ENCODE peak calls at places on chromosomes 3 and 15, in four cellular contexts. One of them, this sample, is unnamed.
A peak's percentile ranks its signal among the peaks of the same experiment; 100 is the strongest.

GRCh38 chr3:56323986-56324420 is 144.3 kb downstream of the ERC2 start:
- DNase-seq in coronary artery: no peak
- DNase-seq in AG10803: peak; percentile 69
- DNase-seq in fibroblast of the aortic adventitia: peak; percentile 90
- DNase-seq in this sample: peak; percentile 91

GRCh38 chr3:174116421-174116820 is 718.9 kb downstream of the NLGN1 start:
- DNase-seq in coronary artery: no peak
- DNase-seq in AG10803: no peak
- DNase-seq in fibroblast of the aortic adventitia: no peak
- DNase-seq in this sample: peak; percentile 6

GRCh38 chr3:98593046-98593936 is at the start of gene CPOX:
- DNase-seq in coronary artery: peak; percentile 85
- DNase-seq in fibroblast of the aortic adventitia: peak; percentile 95
- DNase-seq in AG10803: peak; percentile 79
- DNase-seq in this sample: peak; percentile 91

GRCh38 chr3:149015383-149015782 is 24.0 kb downstream of the GYG1 start:
- DNase-seq in fibroblast of the aortic adventitia: peak; percentile 15
- DNase-seq in coronary artery: no peak
- DNase-seq in AG10803: peak; percentile 36
- DNase-seq in this sample: no peak

GRCh38 chr3:156297582-156297981 is 177.2 kb downstream of the KCNAB1 start:
- DNase-seq in coronary artery: no peak
- DNase-seq in AG10803: no peak
- DNase-seq in fibroblast of the aortic adventitia: no peak
- DNase-seq in this sample: no peak

GRCh38 chr3:105868450-105868744 is 415 bp downstream of the CBLB start:
- DNase-seq in fibroblast of the aortic adventitia: peak; percentile 43
- DNase-seq in AG10803: peak; percentile 49
- DNase-seq in coronary artery: peak; percentile 85
- DNase-seq in this sample: peak; percentile 61

GRCh38 chr15:91694829-91695205 is 158.7 kb upstream of the SLCO3A1 start:
- DNase-seq in fibroblast of the aortic adventitia: peak; percentile 80
- DNase-seq in coronary artery: no peak
- DNase-seq in AG10803: peak; percentile 69
- DNase-seq in this sample: peak; percentile 78

GRCh38 chr3:189361103-189361835 is 189.5 kb downstream of the TPRG1 start:
- DNase-seq in fibroblast of the aortic adventitia: peak; percentile 57
- DNase-seq in coronary artery: no peak
- DNase-seq in AG10803: peak; percentile 33
- DNase-seq in this sample: no peak

GRCh38 chr15:41870689-41871081 is 23.2 kb downstream of the SPTBN5 start:
- DNase-seq in AG10803: no peak
- DNase-seq in fibroblast of the aortic adventitia: peak; percentile 34
- DNase-seq in coronary artery: no peak
- DNase-seq in this sample: peak; percentile 60

GRCh38 chr3:52754373-52754772 is 16.4 kb downstream of the NEK4 start:
- DNase-seq in fibroblast of the aortic adventitia: no peak
- DNase-seq in coronary artery: no peak
- DNase-seq in AG10803: no peak
- DNase-seq in this sample: no peak

GRCh38 chr15:75140080-75140879 is 61.4 kb upstream of the C15orf39 start:
- DNase-seq in coronary artery: no peak
- DNase-seq in fibroblast of the aortic adventitia: no peak
- DNase-seq in AG10803: no peak
- DNase-seq in this sample: no peak

GRCh38 chr15:90062023-90062728 is 40.1 kb downstream of the IDH2 start:
- DNase-seq in coronary artery: no peak
- DNase-seq in AG10803: no peak
- DNase-seq in fibroblast of the aortic adventitia: no peak
- DNase-seq in this sample: peak; percentile 29

GRCh38 chr15:74144153-74144775 is 13.9 kb downstream of the ISLR2 start:
- DNase-seq in coronary artery: no peak
- DNase-seq in fibroblast of the aortic adventitia: no peak
- DNase-seq in AG10803: no peak
- DNase-seq in this sample: no peak

GRCh38 chr3:55819005-55819404 is 331.9 kb upstream of the WNT5A start:
- DNase-seq in coronary artery: no peak
- DNase-seq in fibroblast of the aortic adventitia: no peak
- DNase-seq in AG10803: no peak
- DNase-seq in this sample: no peak

GRCh38 chr15:55277116-55277564 is 12.5 kb downstream of the RAB27A start:
- DNase-seq in coronary artery: no peak
- DNase-seq in fibroblast of the aortic adventitia: no peak
- DNase-seq in AG10803: no peak
- DNase-seq in this sample: peak; percentile 33

GRCh38 chr15:39393575-39394335 is 187.1 kb upstream of the THBS1 start:
- DNase-seq in AG10803: no peak
- DNase-seq in coronary artery: no peak
- DNase-seq in fibroblast of the aortic adventitia: no peak
- DNase-seq in this sample: no peak

GRCh38 chr15:87597346-87598052 is 659.0 kb downstream of the NTRK3 start:
- DNase-seq in coronary artery: no peak
- DNase-seq in fibroblast of the aortic adventitia: peak; percentile 47
- DNase-seq in AG10803: no peak
- DNase-seq in this sample: peak; percentile 22

GRCh38 chr3:139533781-139534443 is 5.6 kb downstream of the RBP1 start:
- DNase-seq in AG10803: peak; percentile 9
- DNase-seq in fibroblast of the aortic adventitia: peak; percentile 72
- DNase-seq in coronary artery: no peak
- DNase-seq in this sample: peak; percentile 27

GRCh38 chr15:31975446-31976229 is 54.7 kb upstream of the CHRNA7 start:
- DNase-seq in fibroblast of the aortic adventitia: no peak
- DNase-seq in AG10803: peak; percentile 6
- DNase-seq in coronary artery: no peak
- DNase-seq in this sample: peak; percentile 2

GRCh38 chr3:24591661-24592555 is 97.3 kb upstream of the THRB start:
- DNase-seq in coronary artery: no peak
- DNase-seq in AG10803: peak; percentile 56
- DNase-seq in fibroblast of the aortic adventitia: no peak
- DNase-seq in this sample: no peak

GRCh38 chr15:59867436-59867835 is 136.7 kb upstream of the FOXB1 start:
- DNase-seq in fibroblast of the aortic adventitia: no peak
- DNase-seq in AG10803: no peak
- DNase-seq in coronary artery: no peak
- DNase-seq in this sample: no peak

GRCh38 chr3:187919018-187919417 is 173.8 kb upstream of the BCL6 start:
- DNase-seq in coronary artery: no peak
- DNase-seq in AG10803: no peak
- DNase-seq in fibroblast of the aortic adventitia: no peak
- DNase-seq in this sample: no peak

GRCh38 chr3:177875786-177876476 is 660.3 kb upstream of the KCNMB2 start:
- DNase-seq in AG10803: peak; percentile 81
- DNase-seq in fibroblast of the aortic adventitia: peak; percentile 34
- DNase-seq in coronary artery: no peak
- DNase-seq in this sample: no peak

GRCh38 chr15:69346112-69346511 is 47.4 kb downstream of the PAQR5 start:
- DNase-seq in AG10803: peak; percentile 47
- DNase-seq in fibroblast of the aortic adventitia: peak; percentile 11
- DNase-seq in coronary artery: no peak
- DNase-seq in this sample: peak; percentile 21

GRCh38 chr3:64898941-64899340 is 211.1 kb upstream of the ADAMTS9 start:
- DNase-seq in fibroblast of the aortic adventitia: no peak
- DNase-seq in AG10803: no peak
- DNase-seq in coronary artery: no peak
- DNase-seq in this sample: no peak

GRCh38 chr3:136840252-136840651 is 21.3 kb downstream of the SLC35G2 start:
- DNase-seq in fibroblast of the aortic adventitia: no peak
- DNase-seq in coronary artery: no peak
- DNase-seq in AG10803: no peak
- DNase-seq in this sample: no peak

GRCh38 chr3:39962566-39962965 is 153.2 kb downstream of the MYRIP start:
- DNase-seq in coronary artery: no peak
- DNase-seq in fibroblast of the aortic adventitia: peak; percentile 82
- DNase-seq in AG10803: peak; percentile 63
- DNase-seq in this sample: peak; percentile 38

GRCh38 chr3:172152869-172153268 is 113.5 kb downstream of the FNDC3B start:
- DNase-seq in fibroblast of the aortic adventitia: no peak
- DNase-seq in coronary artery: no peak
- DNase-seq in AG10803: peak; percentile 55
- DNase-seq in this sample: peak; percentile 70

GRCh38 chr3:9172851-9173320 is 76.6 kb downstream of the SRGAP3 start:
- DNase-seq in AG10803: peak; percentile 10
- DNase-seq in coronary artery: no peak
- DNase-seq in fibroblast of the aortic adventitia: no peak
- DNase-seq in this sample: no peak

GRCh38 chr3:176352716-176353334 is 844.5 kb downstream of the TBL1XR1 start:
- DNase-seq in fibroblast of the aortic adventitia: no peak
- DNase-seq in coronary artery: no peak
- DNase-seq in AG10803: peak; percentile 0
- DNase-seq in this sample: no peak

GRCh38 chr3:137642831-137643230 is 121.3 kb upstream of the SOX14 start:
- DNase-seq in fibroblast of the aortic adventitia: no peak
- DNase-seq in AG10803: no peak
- DNase-seq in coronary artery: no peak
- DNase-seq in this sample: no peak

GRCh38 chr3:159828542-159828943 is 160.1 kb upstream of the IL12A start:
- DNase-seq in fibroblast of the aortic adventitia: peak; percentile 85
- DNase-seq in coronary artery: no peak
- DNase-seq in AG10803: peak; percentile 82
- DNase-seq in this sample: peak; percentile 79

GRCh38 chr15:35606345-35606744 is 60.4 kb upstream of the DPH6 start:
- DNase-seq in fibroblast of the aortic adventitia: no peak
- DNase-seq in AG10803: no peak
- DNase-seq in coronary artery: no peak
- DNase-seq in this sample: no peak

GRCh38 chr3:159987291-159987711 is 1.3 kb upstream of the IL12A start:
- DNase-seq in AG10803: peak; percentile 74
- DNase-seq in fibroblast of the aortic adventitia: peak; percentile 56
- DNase-seq in coronary artery: no peak
- DNase-seq in this sample: no peak

DNA sequence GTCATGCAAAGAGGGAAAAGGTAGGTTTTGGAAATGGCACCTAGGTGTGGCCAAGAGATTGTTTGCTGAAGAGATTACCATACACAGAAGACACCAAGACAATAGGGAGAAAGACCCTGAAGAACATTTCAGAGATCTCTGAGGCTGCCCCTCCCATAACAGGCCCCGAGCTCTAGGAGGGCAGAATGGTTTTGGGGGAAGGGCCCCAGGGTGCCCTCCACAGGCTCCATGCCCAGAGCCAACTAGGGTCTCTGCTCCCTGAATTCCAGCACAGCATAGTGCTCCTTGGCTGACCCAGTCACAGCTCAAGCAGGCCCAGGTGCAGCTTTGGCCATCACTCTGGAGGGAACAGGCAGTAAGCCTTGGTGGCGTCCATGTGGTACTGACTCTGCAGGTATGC is 163.9 kb downstream of the RAB11A start:
- DNase-seq in AG10803: no peak
- DNase-seq in fibroblast of the aortic adventitia: no peak
- DNase-seq in coronary artery: no peak
- DNase-seq in this sample: no peak
- H3K4me3 ChIP-seq in AG10803: no peak overlapping the region
- H3K4me3 ChIP-seq in fibroblast of the aortic adventitia: no peak overlapping the region
- H3K4me3 ChIP-seq in coronary artery: no peak overlapping the region
- H3K4me3 ChIP-seq in this sample: no peak overlapping the region

GRCh38 chr3:18872466-18872865 is 275.8 kb upstream of the KCNH8 start:
- DNase-seq in AG10803: no peak
- DNase-seq in fibroblast of the aortic adventitia: no peak
- DNase-seq in coronary artery: no peak
- DNase-seq in this sample: no peak
- TF ChIP-seq CTCF in AG10803: no peak
- TF ChIP-seq CTCF in fibroblast of the aortic adventitia: no peak
- TF ChIP-seq CTCF in coronary artery: no peak
- TF ChIP-seq CTCF in this sample: no peak

GRCh38 chr3:125394406-125394805 is 19.3 kb upstream of the ZNF148 start:
- DNase-seq in fibroblast of the aortic adventitia: no peak
- DNase-seq in coronary artery: no peak
- DNase-seq in AG10803: no peak
- DNase-seq in this sample: no peak
- H3K4me3 ChIP-seq in fibroblast of the aortic adventitia: no peak overlapping the region
- H3K4me3 ChIP-seq in coronary artery: no peak overlapping the region
- H3K4me3 ChIP-seq in AG10803: no peak overlapping the region
- H3K4me3 ChIP-seq in this sample: no peak overlapping the region

GRCh38 chr3:5811051-5811450 is 623.5 kb downstream of the EDEM1 start:
- DNase-seq in coronary artery: no peak
- DNase-seq in fibroblast of the aortic adventitia: no peak
- DNase-seq in AG10803: no peak
- DNase-seq in this sample: no peak

GRCh38 chr3:5809811-5810210 is 622.3 kb downstream of the EDEM1 start:
- DNase-seq in fibroblast of the aortic adventitia: no peak
- DNase-seq in AG10803: no peak
- DNase-seq in coronary artery: no peak
- DNase-seq in this sample: no peak

GRCh38 chr3:5800965-5801364 is 613.5 kb downstream of the EDEM1 start:
- DNase-seq in AG10803: no peak
- DNase-seq in coronary artery: no peak
- DNase-seq in fibroblast of the aortic adventitia: no peak
- DNase-seq in this sample: no peak

DNA sequence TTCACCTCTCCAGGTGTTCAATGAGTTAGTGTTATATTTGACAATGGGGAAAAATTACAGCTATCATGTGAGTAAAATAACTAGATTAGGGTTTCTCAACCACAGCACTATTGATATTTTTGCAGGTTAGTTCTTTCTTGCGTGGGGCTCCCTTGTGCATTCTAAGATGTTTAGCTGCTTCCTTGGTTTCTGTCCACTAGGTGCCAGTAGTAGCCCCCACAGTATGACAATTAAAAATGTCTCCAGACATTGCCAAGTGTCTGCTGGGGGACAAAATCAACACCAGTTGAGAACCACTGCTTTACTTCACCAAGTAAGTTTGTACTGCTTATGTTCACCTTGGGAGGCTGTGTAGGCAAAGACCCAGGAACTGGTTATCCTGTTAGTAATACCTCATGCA is 618.7 kb downstream of the EDEM1 start:
- DNase-seq in fibroblast of the aortic adventitia: no peak
- DNase-seq in AG10803: no peak
- DNase-seq in coronary artery: no peak
- DNase-seq in this sample: no peak
- TF ChIP-seq CTCF in fibroblast of the aortic adventitia: no peak
- TF ChIP-seq CTCF in AG10803: no peak
- TF ChIP-seq CTCF in coronary artery: no peak
- TF ChIP-seq CTCF in this sample: no peak

DNA sequence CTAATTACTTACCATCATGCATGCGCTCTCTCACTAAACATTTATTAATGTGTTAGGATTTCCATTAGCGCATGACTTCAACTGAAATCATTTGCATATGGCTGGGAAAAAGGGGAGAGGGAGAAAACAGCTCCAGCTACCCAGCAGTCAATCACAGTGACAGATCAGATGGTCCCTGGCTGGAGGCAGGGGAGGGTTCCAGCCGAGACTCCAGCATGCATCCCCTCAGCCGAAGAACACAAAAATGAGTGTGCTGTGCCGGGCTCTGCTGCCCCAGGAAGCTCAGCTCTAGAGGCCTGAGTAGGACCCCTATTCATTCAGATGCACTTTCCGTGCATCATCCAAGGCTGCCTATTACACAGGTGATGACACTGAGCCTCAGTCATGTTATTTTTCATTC is 6.7 kb upstream of the RHO start:
- DNase-seq in AG10803: no peak
- DNase-seq in fibroblast of the aortic adventitia: no peak
- DNase-seq in coronary artery: no peak
- DNase-seq in this sample: no peak
- H3K4me3 ChIP-seq in AG10803: no peak overlapping the region
- H3K4me3 ChIP-seq in fibroblast of the aortic adventitia: no peak overlapping the region
- H3K4me3 ChIP-seq in coronary artery: no peak overlapping the region
- H3K4me3 ChIP-seq in this sample: no peak overlapping the region

This sample was measured in fibroblast of pulmonary artery.